ENCODE peak calls at places on chromosomes 2 and 18, in ten cellular contexts. One of them, this sample, is unnamed.

GRCh38 chr2:129803067-129803466 is 176.4 kb upstream of the RAB6C start:
- DNase-seq in GM13977: no peak
- DNase-seq in BJ: no peak
- DNase-seq in pancreas: no peak
- DNase-seq in dorsolateral prefrontal cortex: no peak
- DNase-seq in body of pancreas: no peak
- DNase-seq in upper lobe of right lung: no peak
- DNase-seq in hepatocyte: no peak
- DNase-seq in mesothelial cell of epicardium: no peak
- DNase-seq in spleen: no peak
- DNase-seq in this sample: no peak

GRCh38 chr2:232647261-232647660 is 13.9 kb downstream of the EFHD1 start:
- DNase-seq in GM13977: no peak
- DNase-seq in BJ: no peak
- DNase-seq in pancreas: no peak
- DNase-seq in dorsolateral prefrontal cortex: no peak
- DNase-seq in body of pancreas: no peak
- DNase-seq in upper lobe of right lung: no peak
- DNase-seq in hepatocyte: no peak
- DNase-seq in mesothelial cell of epicardium: no peak
- DNase-seq in spleen: peak; percentile 82
- DNase-seq in this sample: no peak

GRCh38 chr2:238489431-238489830 is 62.7 kb downstream of the ASB1 start:
- DNase-seq in GM13977: no peak
- DNase-seq in BJ: no peak
- DNase-seq in pancreas: no peak
- DNase-seq in dorsolateral prefrontal cortex: no peak
- DNase-seq in body of pancreas: no peak
- DNase-seq in upper lobe of right lung: no peak
- DNase-seq in hepatocyte: no peak
- DNase-seq in mesothelial cell of epicardium: peak; percentile 26
- DNase-seq in spleen: peak; percentile 66
- DNase-seq in this sample: no peak

GRCh38 chr2:134402385-134402784 is 148.5 kb downstream of the MGAT5 start:
- DNase-seq in GM13977: no peak
- DNase-seq in BJ: no peak
- DNase-seq in pancreas: no peak
- DNase-seq in dorsolateral prefrontal cortex: no peak
- DNase-seq in body of pancreas: peak; percentile 30
- DNase-seq in upper lobe of right lung: no peak
- DNase-seq in hepatocyte: no peak
- DNase-seq in mesothelial cell of epicardium: no peak
- DNase-seq in spleen: no peak
- DNase-seq in this sample: peak; percentile 93

GRCh38 chr2:127052068-127052770 is 54.7 kb downstream of the BIN1 start:
- DNase-seq in GM13977: no peak
- DNase-seq in BJ: no peak
- DNase-seq in pancreas: no peak
- DNase-seq in dorsolateral prefrontal cortex: peak; percentile 71
- DNase-seq in body of pancreas: no peak
- DNase-seq in upper lobe of right lung: peak; percentile 64
- DNase-seq in hepatocyte: no peak
- DNase-seq in mesothelial cell of epicardium: no peak
- DNase-seq in spleen: peak; percentile 78
- DNase-seq in this sample: no peak

GRCh38 chr2:186459009-186459408 is 27.1 kb upstream of the ZC3H15 start:
- DNase-seq in GM13977: no peak
- DNase-seq in BJ: no peak
- DNase-seq in pancreas: no peak
- DNase-seq in dorsolateral prefrontal cortex: no peak
- DNase-seq in body of pancreas: no peak
- DNase-seq in upper lobe of right lung: no peak
- DNase-seq in hepatocyte: peak; percentile 35
- DNase-seq in mesothelial cell of epicardium: no peak
- DNase-seq in spleen: no peak
- DNase-seq in this sample: peak; percentile 58

GRCh38 chr18:79047556-79048244 is 21.5 kb upstream of the ATP9B start:
- DNase-seq in GM13977: no peak
- DNase-seq in BJ: no peak
- DNase-seq in pancreas: no peak
- DNase-seq in dorsolateral prefrontal cortex: no peak
- DNase-seq in body of pancreas: no peak
- DNase-seq in upper lobe of right lung: no peak
- DNase-seq in hepatocyte: no peak
- DNase-seq in mesothelial cell of epicardium: no peak
- DNase-seq in spleen: no peak
- DNase-seq in this sample: no peak

GRCh38 chr2:190701586-190701985 is 52.7 kb downstream of the NAB1 start:
- DNase-seq in GM13977: no peak
- DNase-seq in BJ: no peak
- DNase-seq in pancreas: no peak
- DNase-seq in dorsolateral prefrontal cortex: no peak
- DNase-seq in body of pancreas: no peak
- DNase-seq in upper lobe of right lung: no peak
- DNase-seq in hepatocyte: no peak
- DNase-seq in mesothelial cell of epicardium: no peak
- DNase-seq in spleen: no peak
- DNase-seq in this sample: no peak

GRCh38 chr18:35241523-35241804 is 630 bp downstream of the ZNF397 start:
- DNase-seq in GM13977: no peak
- DNase-seq in BJ: no peak
- DNase-seq in pancreas: no peak
- DNase-seq in dorsolateral prefrontal cortex: no peak
- DNase-seq in body of pancreas: no peak
- DNase-seq in upper lobe of right lung: no peak
- DNase-seq in hepatocyte: no peak
- DNase-seq in mesothelial cell of epicardium: no peak
- DNase-seq in spleen: no peak
- DNase-seq in this sample: no peak

DNA sequence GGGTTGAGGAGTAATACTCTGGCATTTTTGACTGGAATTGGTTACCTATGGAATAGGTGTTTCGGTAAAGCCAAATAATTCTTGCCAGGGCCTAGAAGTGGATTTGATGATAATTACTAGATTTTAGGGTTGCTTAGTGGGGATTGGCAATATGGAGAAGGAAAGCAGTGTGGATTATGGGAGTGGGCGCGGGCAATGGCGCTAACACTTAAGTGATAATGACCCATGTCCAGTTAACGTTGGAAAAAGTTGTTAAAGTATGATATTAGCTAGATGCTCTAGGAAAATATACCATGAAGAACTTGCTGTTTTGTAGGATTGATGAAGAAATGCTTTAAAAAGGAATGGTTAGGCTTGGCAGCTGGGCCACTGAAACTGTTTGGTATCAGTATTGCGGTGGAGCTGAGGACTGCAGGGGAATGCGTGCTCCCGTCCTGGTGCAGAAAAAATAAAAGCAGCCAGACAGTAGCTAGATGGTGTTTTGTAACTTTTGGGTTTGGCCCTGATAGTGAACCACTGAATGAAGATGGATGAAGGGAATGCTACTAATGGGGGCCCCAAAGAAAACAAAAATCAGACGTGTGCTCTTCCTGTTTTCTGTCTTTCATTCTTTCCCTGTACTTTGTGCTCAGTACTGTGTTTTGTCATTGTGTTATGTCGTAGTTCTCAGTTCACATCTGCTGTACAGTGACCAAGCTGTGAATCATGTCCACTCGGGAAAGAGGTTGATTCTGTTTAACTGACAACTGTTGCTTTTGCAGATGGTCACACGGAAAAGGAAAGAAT is 937 bp downstream of the INSIG2 start:
- DNase-seq in GM13977: peak; percentile 10
- DNase-seq in BJ: no peak
- DNase-seq in pancreas: peak; percentile 18
- DNase-seq in dorsolateral prefrontal cortex: no peak
- DNase-seq in body of pancreas: peak; percentile 58
- DNase-seq in upper lobe of right lung: no peak
- DNase-seq in hepatocyte: peak; percentile 53
- DNase-seq in mesothelial cell of epicardium: no peak
- DNase-seq in spleen: no peak
- DNase-seq in this sample: peak; percentile 60
- TF ChIP-seq CTCF in GM13977: no peak
- TF ChIP-seq CTCF in BJ: peak; percentile 22
- TF ChIP-seq CTCF in pancreas: no peak
- TF ChIP-seq CTCF in dorsolateral prefrontal cortex: no peak
- TF ChIP-seq CTCF in body of pancreas: no peak
- TF ChIP-seq CTCF in upper lobe of right lung: peak; percentile 36
- TF ChIP-seq CTCF in hepatocyte: peak; percentile 21
- TF ChIP-seq CTCF in mesothelial cell of epicardium: no peak
- TF ChIP-seq CTCF in spleen: peak; percentile 31
- TF ChIP-seq CTCF in this sample: peak; percentile 18

DNA sequence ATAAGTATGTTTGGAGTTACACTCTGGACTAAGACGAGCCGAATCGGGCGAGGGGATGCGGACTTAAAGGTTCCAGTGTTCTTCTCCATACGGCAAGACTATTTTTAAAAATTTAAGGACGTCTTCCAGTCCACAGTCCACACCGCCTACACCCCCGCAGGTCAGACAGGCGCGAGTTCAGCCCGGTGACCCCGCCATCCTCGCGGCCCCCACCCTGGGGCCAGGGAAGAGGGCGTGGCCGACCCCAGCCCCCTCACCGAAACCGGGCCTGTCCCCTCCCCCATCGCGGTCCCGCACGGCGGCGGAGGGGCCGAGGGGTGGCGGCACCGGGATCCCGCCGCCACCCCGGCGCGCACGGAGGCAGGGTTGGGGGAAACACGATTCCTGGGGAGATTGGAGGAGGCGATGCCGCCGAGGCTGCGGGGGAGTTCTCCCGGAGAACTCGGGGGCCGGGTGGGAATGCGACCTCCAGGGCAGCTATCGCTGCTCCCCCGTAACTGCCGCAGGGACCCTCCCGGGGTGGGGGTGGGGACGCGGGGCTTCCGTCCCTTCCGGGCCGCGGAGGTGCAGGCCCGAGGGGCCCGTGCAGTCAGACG is 24.6 kb upstream of the SMAD7 start:
- DNase-seq in GM13977: no peak
- DNase-seq in BJ: no peak
- DNase-seq in pancreas: peak; percentile 40
- DNase-seq in dorsolateral prefrontal cortex: no peak
- DNase-seq in body of pancreas: no peak
- DNase-seq in upper lobe of right lung: peak; percentile 71
- DNase-seq in hepatocyte: no peak
- DNase-seq in mesothelial cell of epicardium: no peak
- DNase-seq in spleen: no peak
- DNase-seq in this sample: no peak
- TF ChIP-seq CTCF in GM13977: no peak
- TF ChIP-seq CTCF in BJ: no peak
- TF ChIP-seq CTCF in pancreas: no peak
- TF ChIP-seq CTCF in dorsolateral prefrontal cortex: no peak
- TF ChIP-seq CTCF in body of pancreas: no peak
- TF ChIP-seq CTCF in upper lobe of right lung: no peak
- TF ChIP-seq CTCF in hepatocyte: no peak
- TF ChIP-seq CTCF in mesothelial cell of epicardium: no peak
- TF ChIP-seq CTCF in spleen: no peak
- TF ChIP-seq CTCF in this sample: no peak

DNA sequence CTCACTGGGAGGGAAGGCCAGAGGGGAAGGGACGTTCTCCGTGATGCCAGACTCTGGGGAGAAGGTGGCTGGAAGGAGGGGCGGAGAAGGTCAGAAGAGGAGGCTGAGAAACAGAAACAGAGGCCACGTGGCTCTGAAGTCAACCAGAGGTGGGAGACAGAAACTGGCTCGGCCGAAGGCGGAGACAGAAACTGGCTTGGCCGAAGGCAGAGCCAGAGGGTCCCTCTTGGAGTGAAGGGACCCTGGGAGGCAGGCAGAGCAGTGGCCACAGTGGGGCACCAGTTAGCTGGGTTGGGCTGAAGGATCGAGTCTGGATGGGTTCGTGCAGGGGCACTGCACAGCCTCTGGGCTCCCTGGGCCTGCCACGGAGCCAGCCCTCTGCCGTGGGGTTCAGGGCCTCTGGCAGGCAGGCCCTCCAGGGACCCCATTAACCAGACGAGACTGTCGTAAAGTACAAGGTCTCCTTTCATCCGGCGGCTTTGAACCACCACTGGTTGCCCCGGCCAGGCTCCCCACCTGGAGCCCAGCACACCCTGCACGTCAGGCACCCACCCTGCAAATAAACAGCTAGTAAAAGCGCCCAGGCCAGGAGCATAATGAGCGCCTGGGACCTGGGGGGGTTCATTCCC is 218.8 kb downstream of the DYSF start:
- DNase-seq in GM13977: no peak
- DNase-seq in BJ: no peak
- DNase-seq in pancreas: no peak
- DNase-seq in dorsolateral prefrontal cortex: no peak
- DNase-seq in body of pancreas: no peak
- DNase-seq in upper lobe of right lung: peak; percentile 50
- DNase-seq in hepatocyte: no peak
- DNase-seq in mesothelial cell of epicardium: peak; percentile 38
- DNase-seq in spleen: peak; percentile 71
- DNase-seq in this sample: no peak
- TF ChIP-seq CTCF in GM13977: no peak
- TF ChIP-seq CTCF in BJ: no peak
- TF ChIP-seq CTCF in pancreas: no peak
- TF ChIP-seq CTCF in dorsolateral prefrontal cortex: no peak
- TF ChIP-seq CTCF in body of pancreas: no peak
- TF ChIP-seq CTCF in upper lobe of right lung: no peak
- TF ChIP-seq CTCF in hepatocyte: peak; percentile 17
- TF ChIP-seq CTCF in mesothelial cell of epicardium: no peak
- TF ChIP-seq CTCF in spleen: no peak
- TF ChIP-seq CTCF in this sample: peak; percentile 1

GRCh38 chr2:29725610-29726009 is 195.8 kb downstream of the ALK start:
- DNase-seq in GM13977: no peak
- DNase-seq in BJ: no peak
- DNase-seq in pancreas: no peak
- DNase-seq in dorsolateral prefrontal cortex: no peak
- DNase-seq in body of pancreas: no peak
- DNase-seq in upper lobe of right lung: no peak
- DNase-seq in hepatocyte: no peak
- DNase-seq in mesothelial cell of epicardium: no peak
- DNase-seq in spleen: no peak
- DNase-seq in this sample: no peak

GRCh38 chr2:29719626-29720025 is 201.8 kb downstream of the ALK start:
- DNase-seq in GM13977: no peak
- DNase-seq in BJ: no peak
- DNase-seq in pancreas: no peak
- DNase-seq in dorsolateral prefrontal cortex: no peak
- DNase-seq in body of pancreas: no peak
- DNase-seq in upper lobe of right lung: no peak
- DNase-seq in hepatocyte: no peak
- DNase-seq in mesothelial cell of epicardium: no peak
- DNase-seq in spleen: no peak
- DNase-seq in this sample: no peak

GRCh38 chr2:29726976-29727375 is 194.4 kb downstream of the ALK start:
- DNase-seq in GM13977: no peak
- DNase-seq in BJ: no peak
- DNase-seq in pancreas: no peak
- DNase-seq in dorsolateral prefrontal cortex: no peak
- DNase-seq in body of pancreas: no peak
- DNase-seq in upper lobe of right lung: no peak
- DNase-seq in hepatocyte: no peak
- DNase-seq in mesothelial cell of epicardium: no peak
- DNase-seq in spleen: no peak
- DNase-seq in this sample: no peak

GRCh38 chr2:29723255-29724001 is 198.0 kb downstream of the ALK start:
- DNase-seq in GM13977: peak; percentile 56
- DNase-seq in BJ: no peak
- DNase-seq in pancreas: peak; percentile 37
- DNase-seq in dorsolateral prefrontal cortex: no peak
- DNase-seq in body of pancreas: peak; percentile 40
- DNase-seq in upper lobe of right lung: no peak
- DNase-seq in hepatocyte: no peak
- DNase-seq in mesothelial cell of epicardium: no peak
- DNase-seq in spleen: no peak
- DNase-seq in this sample: no peak

GRCh38 chr2:29724282-29724681 is 197.1 kb downstream of the ALK start:
- DNase-seq in GM13977: no peak
- DNase-seq in BJ: no peak
- DNase-seq in pancreas: no peak
- DNase-seq in dorsolateral prefrontal cortex: no peak
- DNase-seq in body of pancreas: no peak
- DNase-seq in upper lobe of right lung: no peak
- DNase-seq in hepatocyte: no peak
- DNase-seq in mesothelial cell of epicardium: no peak
- DNase-seq in spleen: no peak
- DNase-seq in this sample: no peak
- TF ChIP-seq CTCF in GM13977: no peak
- TF ChIP-seq CTCF in BJ: no peak
- TF ChIP-seq CTCF in pancreas: no peak
- TF ChIP-seq CTCF in dorsolateral prefrontal cortex: no peak
- TF ChIP-seq CTCF in body of pancreas: no peak
- TF ChIP-seq CTCF in upper lobe of right lung: no peak
- TF ChIP-seq CTCF in hepatocyte: no peak
- TF ChIP-seq CTCF in mesothelial cell of epicardium: no peak
- TF ChIP-seq CTCF in spleen: no peak
- TF ChIP-seq CTCF in this sample: no peak

This sample was measured in fibroblast of pulmonary artery.